ENCODE peak calls at places on chromosomes 3 and 15, in ten cellular contexts. S, L, A, V, R, F, Q, Y, O and W are unnamed samples.

GRCh38 chr3:128523591-128523990 is 30.6 kb upstream of the GATA2 start:
- DNase-seq in S (no peak), L (no peak), A (no peak), V (no peak), R (no peak), F (no peak), Q (no peak), Y (no peak), O (no peak), W (no peak)

GRCh38 chr3:61612211-61612995 is 51.0 kb downstream of the PTPRG start:
- DNase-seq in S (peak; percentile 76), L (no peak), A (no peak), V (no peak), R (no peak), F (no peak), Q (no peak), Y (no peak), O (no peak), W (no peak)

GRCh38 chr3:39127296-39127906 is 19.9 kb downstream of the TTC21A start:
- DNase-seq in S (no peak), L (no peak), A (no peak), V (no peak), R (no peak), F (peak; percentile 44), Q (no peak), Y (no peak), O (no peak), W (peak; percentile 71)

GRCh38 chr3:63290686-63291085 is 12.6 kb downstream of the SYNPR start:
- DNase-seq in S (no peak), L (no peak), A (no peak), V (no peak), R (no peak), F (no peak), Q (no peak), Y (no peak), O (no peak), W (no peak)

GRCh38 chr3:195110647-195111321 is 160.2 kb downstream of the XXYLT1 start:
- DNase-seq in S (no peak), L (no peak), A (no peak), V (no peak), R (no peak), F (peak; percentile 85), Q (no peak), Y (no peak), O (peak; percentile 64), W (peak; percentile 66)

GRCh38 chr3:55272031-55272645 is 215.0 kb downstream of the WNT5A start:
- DNase-seq in S (no peak), L (no peak), A (no peak), V (no peak), R (no peak), F (no peak), Q (no peak), Y (no peak), O (no peak), W (no peak)

GRCh38 chr3:25412269-25412668 is 15.8 kb upstream of the RARB start:
- DNase-seq in S (no peak), L (peak; percentile 61), A (no peak), V (no peak), R (no peak), F (no peak), Q (no peak), Y (no peak), O (no peak), W (no peak)

GRCh38 chr3:182999767-183000166 is 19.4 kb upstream of the DCUN1D1 start:
- DNase-seq in S (no peak), L (no peak), A (no peak), V (no peak), R (no peak), F (no peak), Q (no peak), Y (no peak), O (no peak), W (no peak)

GRCh38 chr3:192904632-192905289 is 12.9 kb downstream of the MB21D2 start:
- DNase-seq in S (no peak), L (no peak), A (no peak), V (no peak), R (no peak), F (no peak), Q (no peak), Y (no peak), O (no peak), W (no peak)

GRCh38 chr3:72274511-72275295 is 489.8 kb upstream of the PROK2 start:
- DNase-seq in S (no peak), L (no peak), A (no peak), V (no peak), R (peak; percentile 62), F (peak; percentile 82), Q (no peak), Y (no peak), O (peak; percentile 82), W (no peak)

DNA sequence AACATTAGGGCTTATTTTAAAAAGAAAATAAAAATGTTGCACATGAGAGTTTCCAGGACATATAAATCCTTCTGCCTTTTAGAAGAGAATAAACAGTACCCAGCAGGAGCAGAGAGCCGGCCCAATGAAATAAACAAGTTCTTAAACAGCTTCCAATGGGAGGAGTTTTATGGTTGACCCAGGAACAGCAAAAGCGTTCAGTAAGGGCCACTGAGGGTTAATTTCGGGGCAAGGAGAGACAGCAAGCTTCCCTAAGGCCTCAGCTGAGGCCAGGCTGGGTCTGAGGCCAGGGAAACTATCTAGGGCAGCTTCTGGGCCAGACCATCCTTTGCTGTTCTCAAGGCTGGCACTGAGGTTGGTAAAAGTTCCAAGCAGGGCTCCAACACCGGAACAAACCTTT is 3.4 kb downstream of the PDZRN3 start:
- DNase-seq in S (no peak), L (no peak), A (no peak), V (no peak), R (no peak), F (peak; percentile 88), Q (no peak), Y (no peak), O (no peak), W (no peak)
- H3K27ac ChIP-seq in S (no peak overlapping the region), L (no peak overlapping the region), A (peak overlapping the region; percentile 17), V (no peak overlapping the region), R (peak overlapping the region; percentile 73), F (peak overlapping the region; percentile 90), Q (no peak overlapping the region), Y (no peak overlapping the region), O (peak overlapping the region; percentile 60), W (no peak overlapping the region)

GRCh38 chr15:63506537-63507035 is 2.2 kb downstream of the USP3 start:
- DNase-seq in S (no peak), L (peak; percentile 42), A (no peak), V (no peak), R (no peak), F (no peak), Q (no peak), Y (no peak), O (no peak), W (no peak)

GRCh38 chr15:63503739-63504246 is 600 bp upstream of the USP3 start:
- DNase-seq in S (peak; percentile 86), L (peak; percentile 85), A (peak; percentile 44), V (no peak), R (peak; percentile 69), F (peak; percentile 86), Q (peak; percentile 69), Y (peak; percentile 75), O (no peak), W (peak; percentile 94)

GRCh38 chr15:63505842-63506222 is 1.4 kb downstream of the USP3 start:
- DNase-seq in S (no peak), L (no peak), A (no peak), V (no peak), R (no peak), F (no peak), Q (no peak), Y (no peak), O (no peak), W (no peak)

GRCh38 chr15:63504247-63504978 is at the start of gene USP3:
- DNase-seq in S (peak; percentile 97), L (peak; percentile 96), A (peak; percentile 98), V (peak; percentile 98), R (peak; percentile 95), F (peak; percentile 98), Q (peak; percentile 93), Y (peak; percentile 89), O (peak; percentile 96), W (peak; percentile 99)

DNA sequence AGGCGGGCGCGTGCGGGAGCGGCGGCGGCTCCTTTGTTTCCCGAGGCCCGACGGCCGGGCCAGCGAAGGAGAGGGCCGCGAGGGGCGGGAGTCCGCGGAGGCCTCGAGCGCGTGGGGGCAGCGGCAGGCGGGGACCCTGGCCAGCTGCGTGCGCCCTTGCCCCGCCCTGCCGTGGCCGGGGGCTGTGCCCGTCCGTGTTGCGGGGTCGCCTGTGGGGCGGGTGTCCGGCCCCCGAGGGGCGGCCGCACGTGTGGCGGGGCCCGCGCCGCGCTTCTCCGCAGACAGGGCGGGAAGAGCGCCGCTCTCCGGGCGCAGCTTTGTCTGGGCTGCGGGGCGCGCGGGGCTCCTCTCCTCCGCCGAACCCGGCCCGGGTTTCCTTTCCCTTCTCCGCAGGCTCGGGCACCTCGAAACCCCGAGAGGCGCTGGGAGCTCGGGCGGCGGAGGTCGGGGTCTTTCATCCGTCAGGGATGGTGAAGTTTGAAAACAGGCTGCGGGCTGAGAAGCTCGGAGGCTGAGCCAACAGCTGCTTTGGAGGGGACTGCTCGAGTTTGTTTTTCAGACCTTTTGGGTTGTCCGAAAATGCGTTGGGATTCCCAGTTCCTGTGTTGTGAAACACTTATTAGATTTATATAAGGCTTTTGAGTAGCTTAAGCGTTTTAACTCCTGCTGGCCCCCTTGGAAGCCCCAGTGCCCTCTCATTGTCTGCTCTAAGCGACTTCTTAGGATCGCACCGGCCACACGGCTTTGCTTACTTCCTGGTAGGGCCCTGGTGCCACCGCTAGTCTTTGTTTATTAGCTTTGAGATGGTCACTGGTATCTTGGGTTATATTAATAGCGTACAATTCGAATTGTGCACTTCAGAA is 817 bp downstream of the USP3 start:
- DNase-seq in S (peak; percentile 70), L (peak; percentile 75), A (peak; percentile 78), V (peak; percentile 74), R (peak; percentile 77), F (peak; percentile 82), Q (peak; percentile 44), Y (no peak), O (peak; percentile 81), W (peak; percentile 93)
- TF ChIP-seq POLR2AphosphoS5 in S (no peak), L (peak; percentile 41), A (peak; percentile 18), V (no peak), R (peak; percentile 72), F (peak; percentile 28), Q (peak; percentile 42), Y (no peak), O (no peak), W (peak; percentile 53)

DNA sequence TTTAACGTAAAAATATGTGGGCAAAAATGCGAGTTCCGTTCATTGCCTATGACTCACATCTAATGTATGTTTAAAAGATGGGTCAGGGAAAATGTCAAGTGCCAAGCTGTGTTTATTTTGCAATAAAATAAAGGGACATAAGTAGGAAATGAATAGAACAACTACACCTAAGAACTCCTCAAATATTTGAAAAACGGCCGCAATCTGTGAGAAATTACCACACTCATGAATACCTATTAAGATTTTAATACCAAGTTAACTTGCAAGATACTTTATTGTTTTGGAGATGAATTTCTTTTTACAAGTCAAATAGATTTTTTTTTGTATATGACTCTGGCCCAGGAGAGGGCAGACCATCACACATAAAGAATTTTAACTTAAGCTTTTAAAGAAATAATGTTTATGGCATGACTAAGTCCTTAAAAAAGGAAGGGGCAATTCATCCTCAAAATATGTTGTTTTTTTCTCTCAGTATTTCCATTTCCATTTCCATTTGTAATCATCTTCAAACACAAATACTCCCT is 152.7 kb downstream of the SUCNR1 start:
- DNase-seq in S (no peak), L (peak; percentile 95), A (no peak), V (no peak), R (no peak), F (no peak), Q (no peak), Y (peak; percentile 62), O (no peak), W (no peak)
- TF ChIP-seq CTCF in S (peak; percentile 20), L (peak; percentile 16), A (peak; percentile 71), V (no peak), R (no peak), F (no peak), Q (peak; percentile 43), Y (peak; percentile 45), O (no peak), W (no peak)

GRCh38 chr15:70632981-70633380 is 130.4 kb downstream of the UACA start:
- DNase-seq in S (peak; percentile 68), L (no peak), A (no peak), V (no peak), R (no peak), F (no peak), Q (no peak), Y (no peak), O (no peak), W (no peak)
- H3K27ac ChIP-seq in S (no peak overlapping the region), L (no peak overlapping the region), A (no peak overlapping the region), V (no peak overlapping the region), R (no peak overlapping the region), F (no peak overlapping the region), Q (no peak overlapping the region), Y (no peak overlapping the region), O (no peak overlapping the region), W (no peak overlapping the region)